ENCODE peak calls at places on chromosomes 16 and 17, in eight cellular contexts. O is WERI-Rb-1; I is brain microvascular endothelial cell; Z is CD8-positive, alpha-beta T cell; T is MM.1S; M is fibroblast of lung; D is cardiac muscle cell; C is thoracic aorta. V is an unnamed sample. For H3K27me3, the result is how much of the 10 kb centered on the place peaks cover.

GRCh38 chr17:75876938-75877751 is 1.2 kb downstream of the TRIM47 start:
- DNase-seq in M (peak), D (peak), I (peak), C (peak), Z (peak), T (peak), O (peak), V (peak)

GRCh38 chr17:4623249-4623648 is 18.2 kb downstream of the ALOX15 start:
- DNase-seq in O (no peak), M (peak), Z (no peak), T (no peak), D (peak), I (peak), C (no peak), V (no peak)

GRCh38 chr16:5498562-5498961 is 401.0 kb upstream of the EEF2KMT start:
- DNase-seq in T (no peak), C (no peak), O (no peak), Z (no peak), M (no peak), D (no peak), I (no peak), V (no peak)

GRCh38 chr16:88940196-88941050 is 36.6 kb downstream of the CBFA2T3 start:
- DNase-seq in M (no peak), D (no peak), C (no peak), O (peak), I (no peak), T (no peak), Z (no peak), V (no peak)

GRCh38 chr16:81446318-81447275 is 2.0 kb downstream of the CMIP start:
- DNase-seq in I (no peak), C (no peak), M (no peak), O (no peak), D (no peak), Z (peak), T (no peak), V (peak)

GRCh38 chr17:9401434-9401833 is 174.2 kb downstream of the STX8 start:
- DNase-seq in D (peak), M (no peak), C (no peak), O (no peak), I (peak), Z (no peak), T (no peak), V (no peak)

GRCh38 chr17:66514227-66514806 is 211.9 kb downstream of the PRKCA start:
- DNase-seq in I (peak), M (peak), C (no peak), Z (no peak), T (no peak), D (no peak), O (no peak), V (no peak)

GRCh38 chr16:31472559-31473203 is 729 bp downstream of the TGFB1I1 start:
- DNase-seq in Z (no peak), O (peak), D (peak), I (peak), C (peak), M (peak), T (no peak), V (no peak)

GRCh38 chr16:82643936-82644630 is 17.3 kb downstream of the CDH13 start:
- DNase-seq in T (no peak), D (no peak), Z (no peak), C (no peak), I (no peak), O (no peak), M (no peak), V (no peak)

GRCh38 chr16:66326995-66327513 is 39.4 kb upstream of the CDH5 start:
- DNase-seq in M (peak), T (no peak), O (peak), I (no peak), D (no peak), C (no peak), Z (no peak), V (no peak)

GRCh38 chr16:74309789-74310781 is 13.5 kb downstream of the PSMD7 start:
- DNase-seq in M (peak), C (no peak), D (peak), I (peak), Z (no peak), T (peak), O (peak), V (no peak)

GRCh38 chr16:6195966-6196365 is 1098.4 kb upstream of the EEF2KMT start:
- DNase-seq in Z (no peak), M (no peak), D (no peak), O (no peak), I (no peak), T (no peak), C (no peak), V (no peak)

GRCh38 chr17:40340327-40340726 is 24.2 kb downstream of the GJD3 start:
- DNase-seq in T (no peak), O (no peak), C (no peak), I (no peak), Z (no peak), M (no peak), D (no peak), V (no peak)

GRCh38 chr17:76716834-76717205 is 6.1 kb upstream of the MXRA7 start:
- DNase-seq in D (peak), T (no peak), M (peak), C (no peak), I (peak), Z (no peak), O (no peak), V (no peak)

GRCh38 chr16:56686758-56687157 is 4.5 kb downstream of the MT1X start:
- DNase-seq in Z (no peak), D (no peak), T (no peak), O (no peak), M (no peak), C (no peak), I (no peak), V (no peak)

GRCh38 chr17:45061606-45062205 is 589 bp downstream of the NMT1 start:
- DNase-seq in O (no peak), Z (no peak), C (no peak), M (no peak), I (no peak), T (no peak), D (no peak), V (no peak)

GRCh38 chr17:17540278-17540906 is 44.2 kb upstream of the RASD1 start:
- DNase-seq in C (no peak), D (no peak), I (no peak), M (no peak), O (no peak), T (no peak), Z (no peak), V (no peak)

GRCh38 chr16:88753600-88753999 is 31.4 kb downstream of the PIEZO1 start:
- DNase-seq in Z (no peak), O (no peak), C (no peak), I (no peak), T (no peak), D (no peak), M (no peak), V (no peak)

GRCh38 chr17:50027639-50028206 is 28.2 kb upstream of the ITGA3 start:
- DNase-seq in O (no peak), M (peak), T (no peak), C (peak), D (peak), Z (no peak), I (peak), V (no peak)

GRCh38 chr16:28609631-28610594 is at the start of gene SULT1A1:
- DNase-seq in I (no peak), M (no peak), T (no peak), O (peak), Z (no peak), D (peak), C (no peak), V (no peak)

GRCh38 chr17:37834168-37834567 is 89.3 kb upstream of the HNF1B start:
- DNase-seq in T (no peak), D (no peak), C (no peak), I (no peak), Z (no peak), O (no peak), M (no peak), V (no peak)

GRCh38 chr17:45170976-45171337 is 9.3 kb downstream of the HEXIM2 start:
- DNase-seq in I (peak), M (peak), C (peak), D (peak), O (no peak), T (no peak), Z (no peak), V (no peak)

GRCh38 chr16:86585821-86586611 is 7.7 kb downstream of the FOXL1 start:
- DNase-seq in I (no peak), O (no peak), D (no peak), Z (no peak), C (no peak), M (peak), T (no peak), V (no peak)

GRCh38 chr17:41329279-41329925 is 13.9 kb upstream of the KRTAP17-1 start:
- DNase-seq in O (peak), Z (peak), C (no peak), D (peak), M (peak), T (peak), I (peak), V (no peak)

GRCh38 chr17:2551493-2551892 is 39.8 kb upstream of the METTL16 start:
- DNase-seq in O (no peak), I (no peak), D (no peak), T (no peak), C (no peak), Z (no peak), M (no peak), V (no peak)

GRCh38 chr17:58630883-58631522 is 60.8 kb downstream of the TEX14 start:
- DNase-seq in T (no peak), M (no peak), C (no peak), I (peak), O (peak), D (no peak), Z (peak), V (peak)

GRCh38 chr17:69574257-69575197 is 160.0 kb downstream of the MAP2K6 start:
- DNase-seq in O (no peak), Z (no peak), T (no peak), I (peak), C (no peak), M (peak), D (peak), V (no peak)

GRCh38 chr17:32445075-32445427 is 741 bp downstream of the PSMD11 start:
- DNase-seq in D (peak), I (peak), O (peak), T (no peak), Z (peak), M (peak), C (peak), V (no peak)

GRCh38 chr17:1967092-1967662 is 58.0 kb downstream of the RTN4RL1 start:
- DNase-seq in O (peak), I (no peak), C (no peak), T (no peak), Z (no peak), D (no peak), M (no peak), V (no peak)

GRCh38 chr17:40178021-40178601 is 841 bp downstream of the RAPGEFL1 start:
- DNase-seq in M (no peak), T (no peak), O (no peak), I (no peak), Z (no peak), C (no peak), D (no peak), V (no peak)

GRCh38 chr17:70099884-70100283 is 24.9 kb downstream of the KCNJ16 start:
- DNase-seq in O (no peak), C (no peak), D (no peak), T (no peak), M (no peak), I (no peak), Z (no peak), V (no peak)

GRCh38 chr17:21548236-21548635 is 144.1 kb upstream of the KCNJ18 start:
- DNase-seq in C (no peak), I (no peak), O (no peak), Z (no peak), M (no peak), T (no peak), D (no peak), V (no peak)

GRCh38 chr17:45228985-45229517 is 7.4 kb downstream of the FMNL1 start:
- DNase-seq in T (peak), M (peak), I (peak), O (no peak), Z (peak), D (peak), C (peak), V (peak)

GRCh38 chr16:70770968-70771552 is 29.9 kb downstream of the VAC14 start:
- DNase-seq in M (peak), I (peak), Z (peak), O (peak), D (peak), C (no peak), T (no peak), V (peak)
- TF ChIP-seq CTCF in M (peak), I (peak), Z (peak), O (peak), D (peak), C (peak), T (peak), V (peak)

GRCh38 chr17:79811888-79812205 is 15.0 kb upstream of the CBX8 start:
- DNase-seq in I (no peak), C (no peak), O (no peak), T (no peak), M (no peak), Z (no peak), D (no peak), V (no peak)
- H3K27me3 ChIP-seq in I (half or more), C (under half), O (under half), T (half or more), M (half or more), Z (half or more), D (half or more), V (under half)

GRCh38 chr16:67396775-67397450 is 3.6 kb upstream of the TPPP3 start:
- DNase-seq in O (no peak), I (no peak), Z (no peak), M (no peak), D (no peak), C (no peak), T (no peak), V (no peak)

GRCh38 chr16:67395105-67395457 is 1.8 kb upstream of the TPPP3 start:
- DNase-seq in Z (no peak), D (no peak), I (no peak), C (no peak), O (no peak), T (no peak), M (no peak), V (no peak)

GRCh38 chr16:67396159-67396774 is 3.0 kb upstream of the TPPP3 start:
- DNase-seq in C (peak), D (peak), Z (no peak), T (peak), O (peak), M (peak), I (peak), V (no peak)

GRCh38 chr16:67394271-67395104 is 1.2 kb upstream of the TPPP3 start:
- DNase-seq in D (no peak), O (no peak), I (no peak), M (no peak), C (no peak), T (no peak), Z (no peak), V (no peak)

GRCh38 chr16:67395458-67396158 is 2.3 kb upstream of the TPPP3 start:
- DNase-seq in I (no peak), T (no peak), C (no peak), M (no peak), D (no peak), Z (no peak), O (peak), V (no peak)
- H3K4me3 ChIP-seq in I (no peak), T (no peak), C (no peak), M (no peak), D (no peak), Z (no peak), O (peak), V (no peak)

DNA sequence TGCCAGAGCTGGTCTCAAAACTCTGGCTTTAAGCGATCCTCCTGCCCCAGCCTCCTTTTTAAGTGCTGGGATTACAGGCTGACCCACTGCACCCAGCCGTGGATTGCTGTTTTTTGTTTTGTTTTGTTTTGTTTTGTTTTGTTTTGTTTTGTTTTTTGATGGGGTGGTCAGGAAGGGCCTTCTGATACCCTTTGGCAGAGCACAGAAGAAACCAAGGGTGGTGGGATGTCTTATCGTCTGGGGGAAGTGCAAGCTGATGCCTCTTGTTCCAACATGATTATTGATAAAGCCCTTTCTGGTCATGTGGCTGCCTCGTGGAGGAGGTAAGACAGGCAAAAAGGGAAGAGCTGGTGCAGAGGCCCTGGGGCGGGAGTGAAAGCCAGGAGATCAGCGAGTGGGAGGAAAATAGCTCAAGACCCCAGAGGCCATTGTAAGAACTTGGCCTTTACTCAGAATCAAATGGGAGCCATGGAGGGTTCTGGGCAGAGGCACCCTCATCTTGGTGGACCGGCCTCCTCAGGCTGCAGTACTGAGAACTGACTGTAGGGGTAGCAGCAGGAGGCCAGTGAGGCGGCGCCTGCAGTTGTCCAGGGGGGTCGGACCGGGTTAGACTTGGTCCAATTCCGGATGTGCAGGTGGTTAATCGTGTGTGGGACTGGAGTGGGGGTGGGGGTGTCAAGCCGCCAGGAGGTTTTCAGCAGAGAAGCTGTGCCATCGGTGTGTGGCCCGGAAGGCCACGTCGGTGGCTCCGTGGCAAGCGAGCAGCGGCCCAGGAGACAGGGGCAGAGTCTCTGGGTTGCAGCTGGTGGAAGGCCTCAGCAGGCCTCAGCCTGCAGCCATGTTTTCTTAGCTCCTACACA is 84.4 kb upstream of the GSE1 start:
- DNase-seq in D (peak), C (no peak), O (peak), M (no peak), Z (peak), I (no peak), T (no peak), V (peak)
- TF ChIP-seq CTCF in D (peak), C (peak), O (peak), M (no peak), Z (peak), I (peak), T (peak), V (peak)

GRCh38 chr16:1300664-1301476 is 8.6 kb upstream of the UBE2I start:
- DNase-seq in D (peak), O (peak), C (no peak), I (peak), Z (peak), M (peak), T (peak), V (peak)

GRCh38 chr16:1299012-1299867 is 10.2 kb upstream of the UBE2I start:
- DNase-seq in I (no peak), M (no peak), O (no peak), T (no peak), Z (no peak), D (no peak), C (no peak), V (no peak)

GRCh38 chr16:1298406-1298805 is 11.0 kb upstream of the UBE2I start:
- DNase-seq in T (no peak), C (no peak), O (no peak), D (no peak), Z (no peak), M (no peak), I (no peak), V (no peak)

GRCh38 chr16:1301562-1301961 is 7.9 kb upstream of the UBE2I start:
- DNase-seq in O (no peak), D (no peak), T (no peak), C (no peak), I (no peak), Z (no peak), M (no peak), V (no peak)

GRCh38 chr16:1299868-1300203 is 9.6 kb upstream of the UBE2I start:
- DNase-seq in T (no peak), I (no peak), Z (no peak), O (no peak), M (no peak), D (no peak), C (no peak), V (no peak)
- H3K27me3 ChIP-seq in T (under half), I (under half), Z (under half), O (under half), M (under half), D (under half), C (under half), V (under half)

GRCh38 chr17:42781639-42782401 is 1.4 kb downstream of the WNK4 start:
- DNase-seq in C (no peak), M (no peak), I (no peak), O (no peak), D (no peak), Z (no peak), T (no peak), V (no peak)
- H3K4me3 ChIP-seq in C (no peak), M (peak), I (peak), O (no peak), D (no peak), Z (no peak), T (no peak), V (no peak)

GRCh38 chr16:27232061-27232841 is 28.9 kb downstream of the KDM8 start:
- DNase-seq in D (no peak), O (no peak), M (no peak), Z (peak), I (no peak), T (peak), C (no peak), V (peak)

GRCh38 chr16:27228621-27229501 is 25.5 kb downstream of the KDM8 start:
- DNase-seq in O (peak), D (no peak), Z (no peak), M (no peak), T (no peak), I (no peak), C (no peak), V (no peak)

GRCh38 chr16:27229891-27230470 is 26.7 kb downstream of the KDM8 start:
- DNase-seq in T (no peak), I (no peak), D (no peak), M (no peak), C (no peak), O (no peak), Z (no peak), V (no peak)

GRCh38 chr16:27231692-27232060 is 28.4 kb downstream of the KDM8 start:
- DNase-seq in C (no peak), O (no peak), D (no peak), T (no peak), Z (no peak), I (no peak), M (no peak), V (no peak)

DNA sequence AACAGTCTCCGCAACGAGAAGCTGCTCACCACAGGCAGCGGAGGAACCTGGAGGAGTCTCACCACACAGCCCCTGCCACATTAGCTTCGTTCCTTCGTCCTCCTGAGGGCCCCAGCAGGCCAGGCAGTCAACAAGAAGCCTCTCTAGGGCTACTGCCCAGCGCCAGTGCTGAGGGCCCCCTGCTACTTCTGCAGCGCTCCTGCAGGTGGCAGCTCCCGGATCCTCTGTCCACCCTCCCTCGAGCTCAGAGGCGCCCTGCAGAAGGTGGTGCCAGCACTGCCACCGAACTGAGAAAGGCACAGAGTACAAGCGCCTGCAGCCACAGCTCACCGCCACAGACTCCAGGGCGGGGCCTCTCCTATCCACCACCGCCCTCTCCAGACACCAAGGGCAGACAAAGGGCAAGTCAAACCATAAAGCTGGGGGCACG is 27.3 kb downstream of the KDM8 start:
- DNase-seq in Z (peak), O (no peak), M (no peak), I (no peak), T (peak), C (no peak), D (no peak), V (no peak)
- TF ChIP-seq CTCF in Z (peak), O (peak), M (no peak), I (peak), T (peak), C (no peak), D (no peak), V (no peak)